ENCODE peak calls at places on chromosomes 4 and X, in seven cellular contexts. Z is CD4-positive, alpha-beta T cell; M is AG09319; U is endothelial cell; I is neural progenitor cell; V is GM23338; L is upper lobe of left lung. H is an unnamed sample.

GRCh38 chr4:76550966-76551780 is 116.1 kb downstream of the SHROOM3 start:
- DNase-seq in Z (no peak), M (no peak), U (no peak), I (no peak), V (no peak), L (no peak), H (no peak)

GRCh38 chr4:174154455-174154854 is 129.0 kb downstream of the FBXO8 start:
- DNase-seq in Z (no peak), M (peak), U (no peak), I (no peak), V (no peak), L (no peak), H (no peak)

GRCh38 chr4:160370046-160370445 is 1267.2 kb downstream of the RAPGEF2 start:
- DNase-seq in Z (no peak), M (no peak), U (no peak), I (no peak), V (no peak), L (no peak), H (no peak)

GRCh38 chr4:98851806-98852205 is 77.1 kb downstream of the EIF4E start:
- DNase-seq in Z (no peak), M (no peak), U (no peak), I (no peak), V (peak), L (no peak), H (no peak)

GRCh38 chr4:44016582-44017421 is 431.8 kb downstream of the KCTD8 start:
- DNase-seq in Z (no peak), M (no peak), U (no peak), I (peak), V (no peak), L (peak), H (no peak)

GRCh38 chr4:126046081-126046614 is 731.4 kb downstream of the FAT4 start:
- DNase-seq in Z (no peak), M (no peak), U (no peak), I (no peak), V (no peak), L (no peak), H (no peak)

GRCh38 chr4:57499786-57500185 is 389.6 kb upstream of the IGFBP7 start:
- DNase-seq in Z (no peak), M (no peak), U (no peak), I (no peak), V (no peak), L (no peak), H (no peak)

GRCh38 chr4:82779032-82779431 is 19.6 kb downstream of the SCD5 start:
- DNase-seq in Z (no peak), M (no peak), U (no peak), I (no peak), V (no peak), L (no peak), H (no peak)

GRCh38 chrX:96440941-96441340 is 243.7 kb upstream of the DIAPH2 start:
- DNase-seq in Z (no peak), M (no peak), U (no peak), I (no peak), V (no peak), L (no peak), H (no peak)

GRCh38 chr4:155597281-155597680 is 69.4 kb upstream of the GUCY1A1 start:
- DNase-seq in Z (no peak), M (no peak), U (no peak), I (no peak), V (no peak), L (no peak), H (no peak)

GRCh38 chr4:44931720-44932119 is 205.4 kb upstream of the GNPDA2 start:
- DNase-seq in Z (no peak), M (no peak), U (no peak), I (no peak), V (no peak), L (no peak), H (no peak)

GRCh38 chrX:121307441-121307840 is 260.0 kb downstream of the GLUD2 start:
- DNase-seq in Z (no peak), M (no peak), U (no peak), I (no peak), V (no peak), L (no peak), H (no peak)

GRCh38 chrX:107449490-107450175 is at the start of gene FRMPD3:
- DNase-seq in Z (no peak), M (no peak), U (no peak), I (peak), V (peak), L (peak), H (no peak)

GRCh38 chr4:13833171-13833804 is 205.8 kb upstream of the BOD1L1 start:
- DNase-seq in Z (no peak), M (no peak), U (no peak), I (no peak), V (no peak), L (no peak), H (no peak)

GRCh38 chr4:13840573-13841185 is 213.2 kb upstream of the BOD1L1 start:
- DNase-seq in Z (no peak), M (no peak), U (no peak), I (no peak), V (no peak), L (no peak), H (no peak)

GRCh38 chr4:13837228-13837627 is 209.7 kb upstream of the BOD1L1 start:
- DNase-seq in Z (no peak), M (no peak), U (no peak), I (no peak), V (no peak), L (no peak), H (no peak)
- TF ChIP-seq CTCF in Z (no peak), M (no peak), U (no peak), I (no peak), V (no peak), L (no peak), H (no peak)

GRCh38 chrX:85544609-85545008 is 165.1 kb upstream of the POF1B start:
- DNase-seq in Z (no peak), M (no peak), U (no peak), I (no peak), V (no peak), L (no peak), H (no peak)
- TF ChIP-seq CTCF in Z (no peak), M (peak), U (peak), I (peak), V (peak), L (no peak), H (peak)

DNA sequence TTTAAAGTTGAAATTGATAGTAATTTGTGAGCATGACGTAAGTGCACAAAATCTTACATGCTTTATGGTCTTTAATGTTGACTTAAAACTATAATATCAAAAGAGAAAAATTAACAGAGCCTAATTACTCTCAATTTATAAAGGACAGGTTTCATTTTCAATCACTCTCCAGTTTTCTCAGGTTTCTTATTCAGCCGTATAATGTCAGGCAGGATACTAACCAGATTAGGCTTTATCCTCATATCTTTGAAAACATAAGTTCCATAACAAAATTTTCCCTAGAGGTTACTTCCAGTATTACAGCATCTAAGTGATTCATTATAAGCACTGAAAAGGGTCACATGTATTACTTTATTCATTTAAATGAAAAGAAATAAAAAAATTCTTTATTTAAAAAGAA is 492.1 kb downstream of the PACRGL start:
- DNase-seq in Z (no peak), M (no peak), U (no peak), I (no peak), V (no peak), L (no peak), H (no peak)
- TF ChIP-seq CTCF in Z (no peak), M (no peak), U (peak), I (peak), V (peak), L (no peak), H (peak)

DNA sequence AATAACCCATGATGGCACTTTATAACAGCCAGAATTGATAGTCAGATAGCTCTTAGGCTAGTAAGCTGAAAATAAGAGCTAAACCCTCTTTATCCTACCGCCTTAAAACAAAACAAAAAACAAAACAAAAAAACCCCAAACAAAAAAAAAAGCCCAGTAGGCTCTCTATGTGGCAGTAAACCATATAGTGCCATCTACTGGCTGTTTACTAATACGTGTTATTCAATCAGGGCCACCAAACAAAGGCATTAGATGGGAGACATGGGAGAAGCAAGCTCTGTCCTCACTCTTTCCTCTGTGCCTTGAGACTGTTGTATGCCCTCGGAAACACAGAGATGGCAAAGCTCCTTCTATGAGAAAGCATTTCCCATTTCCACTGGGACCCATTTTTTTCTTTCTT is 148.8 kb upstream of the MID1 start:
- DNase-seq in Z (no peak), M (no peak), U (no peak), I (peak), V (peak), L (no peak), H (no peak)
- TF ChIP-seq CTCF in Z (no peak), M (peak), U (no peak), I (peak), V (peak), L (no peak), H (no peak)

DNA sequence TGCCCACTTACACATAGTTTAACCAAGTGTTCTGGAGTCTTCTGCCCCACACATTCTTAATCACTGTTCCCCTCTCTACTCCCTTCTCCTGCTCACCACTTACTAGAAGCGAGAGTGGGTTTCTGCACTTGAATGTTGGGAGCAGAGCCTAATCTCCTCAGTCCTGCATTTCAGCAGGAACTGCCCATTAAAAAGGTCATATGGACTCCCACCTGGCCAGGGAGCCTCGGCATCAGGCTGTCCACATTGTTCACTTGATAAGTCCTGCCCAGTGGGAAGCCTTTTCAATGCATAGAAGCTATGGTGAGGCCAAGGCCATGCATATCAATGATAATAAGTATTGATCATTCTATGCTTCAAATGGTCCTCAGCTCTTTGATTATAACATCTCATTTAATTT is 144.3 kb downstream of the LDB2 start:
- DNase-seq in Z (no peak), M (no peak), U (no peak), I (no peak), V (no peak), L (no peak), H (no peak)
- TF ChIP-seq CTCF in Z (no peak), M (no peak), U (no peak), I (no peak), V (no peak), L (no peak), H (no peak)

GRCh38 chrX:79530310-79531108 is 163.4 kb upstream of the ITM2A start:
- DNase-seq in Z (no peak), M (no peak), U (no peak), I (no peak), V (no peak), L (peak), H (no peak)

DNA sequence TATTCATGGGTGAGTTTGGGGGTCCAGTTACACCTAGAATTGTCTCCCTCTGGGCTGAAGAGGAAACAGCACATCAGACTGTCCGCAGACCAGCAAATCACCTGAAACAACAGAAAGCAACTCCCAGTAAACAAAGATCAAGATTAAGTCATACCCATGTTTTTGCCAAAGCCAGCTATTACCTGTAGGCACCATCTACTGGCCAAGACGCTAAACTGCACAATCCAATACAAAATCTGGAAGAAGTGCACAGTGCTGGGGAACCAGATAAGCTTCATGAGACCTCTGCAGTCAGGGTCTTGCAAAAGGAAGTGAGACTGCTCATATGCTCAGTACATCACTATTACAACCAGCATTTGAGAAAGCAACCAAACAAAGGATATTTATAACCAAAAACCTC is 157.5 kb upstream of the ITM2A start:
- DNase-seq in Z (no peak), M (no peak), U (peak), I (peak), V (peak), L (no peak), H (no peak)
- TF ChIP-seq CTCF in Z (no peak), M (no peak), U (peak), I (peak), V (peak), L (no peak), H (no peak)

GRCh38 chr4:150782311-150782710 is 200.4 kb downstream of the MAB21L2 start:
- DNase-seq in Z (no peak), M (no peak), U (no peak), I (no peak), V (no peak), L (no peak), H (peak)
- TF ChIP-seq CTCF in Z (no peak), M (no peak), U (no peak), I (no peak), V (no peak), L (no peak), H (no peak)

GRCh38 chr4:94911141-94911540 is 153.4 kb downstream of the BMPR1B start:
- DNase-seq in Z (no peak), M (no peak), U (no peak), I (no peak), V (no peak), L (no peak), H (no peak)
- TF ChIP-seq CTCF in Z (no peak), M (no peak), U (no peak), I (no peak), V (no peak), L (no peak), H (no peak)

DNA sequence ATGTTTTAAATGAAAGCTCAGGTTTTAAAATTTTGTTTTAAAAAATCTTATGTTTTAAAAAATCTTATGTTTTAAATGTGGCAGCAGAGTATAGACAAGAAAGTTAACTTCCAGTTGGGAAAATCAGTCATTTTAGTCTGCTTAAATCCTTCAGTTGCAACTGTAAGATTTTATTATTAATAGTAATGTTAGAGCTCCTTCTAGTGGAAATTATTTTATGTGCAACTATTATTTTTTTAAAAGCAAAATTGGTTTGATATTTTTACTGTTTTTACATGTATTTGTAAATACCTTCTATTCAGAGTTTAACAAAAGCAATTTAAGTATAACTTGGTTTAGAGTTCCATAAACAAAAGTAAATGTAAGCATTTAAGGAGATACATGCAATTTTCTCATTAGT is 8.5 kb upstream of the NUDT6 start:
- DNase-seq in Z (no peak), M (no peak), U (no peak), I (no peak), V (peak), L (no peak), H (no peak)
- TF ChIP-seq CTCF in Z (peak), M (peak), U (peak), I (peak), V (peak), L (peak), H (peak)

DNA sequence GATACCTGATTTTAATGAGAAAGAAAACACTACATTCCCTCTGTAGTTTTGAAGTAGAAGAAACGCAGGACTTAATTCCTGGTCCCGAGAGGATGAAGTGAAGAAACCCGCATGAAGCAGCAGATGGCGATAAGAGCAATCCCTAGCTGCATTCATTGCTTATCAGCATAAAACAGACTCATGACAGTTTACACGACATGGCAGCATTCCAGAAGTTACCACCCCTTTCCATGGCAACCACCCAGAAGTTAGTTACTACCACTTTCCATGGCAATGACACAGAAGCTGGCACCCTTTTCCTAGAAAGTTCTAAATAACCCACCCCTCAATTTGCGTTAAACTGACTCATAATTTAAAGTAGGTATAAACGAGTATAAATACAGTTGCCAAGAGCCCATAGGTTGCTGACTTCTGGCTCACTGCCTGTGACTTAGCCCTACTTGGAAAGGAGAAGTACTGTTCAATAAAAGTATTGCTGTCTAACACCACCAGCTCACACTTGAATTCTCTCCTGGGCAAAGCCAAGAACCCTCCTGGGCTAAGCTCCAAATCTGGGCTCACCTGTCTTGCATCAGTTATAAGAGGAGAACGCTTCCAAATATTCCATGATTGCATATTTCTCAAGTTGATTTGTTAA is 5.5 kb upstream of the XAGE2 start:
- DNase-seq in Z (no peak), M (no peak), U (peak), I (peak), V (peak), L (no peak), H (no peak)
- TF ChIP-seq CTCF in Z (no peak), M (peak), U (no peak), I (peak), V (peak), L (no peak), H (no peak)

H was measured in mesothelial cell of epicardium.